ENCODE peak calls at places on chromosomes 4 and X, in ten cellular contexts. M is SK-N-SH, Z is H1, Y is PC-3, H is fibroblast of lung, A is MM.1S, U is IMR-90, O is HepG2, B is mammary epithelial cell, K is DND-41. Q is an unnamed sample.

GRCh38 chr4:159169414-159169813 is 66.5 kb downstream of the RAPGEF2 start:
- DNase-seq in Y (no peak), U (no peak), Z (no peak), O (no peak), H (no peak), B (no peak), K (no peak), A (no peak), M (no peak), Q (no peak)

GRCh38 chrX:47097018-47097417 is 18.8 kb downstream of the RGN start:
- DNase-seq in A (no peak), M (no peak), H (no peak), K (no peak), Z (no peak), Y (no peak), U (no peak), O (no peak), B (no peak), Q (no peak)

GRCh38 chrX:50073601-50074000 is 127.2 kb downstream of the AKAP4 start:
- DNase-seq in Y (no peak), H (no peak), M (no peak), B (no peak), U (no peak), O (no peak), A (no peak), K (no peak), Z (no peak), Q (no peak)

GRCh38 chr4:109301691-109302365 is 630 bp downstream of the COL25A1 start:
- DNase-seq in O (no peak), B (no peak), K (no peak), H (no peak), M (peak; percentile 26), Y (no peak), U (no peak), A (no peak), Z (no peak), Q (no peak)

GRCh38 chr4:138891610-138892009 is 124.0 kb upstream of the NOCT start:
- DNase-seq in O (no peak), M (peak; percentile 43), Y (no peak), A (no peak), B (no peak), Z (no peak), U (no peak), K (no peak), H (peak; percentile 32), Q (no peak)

GRCh38 chr4:2384245-2384644 is 34.2 kb downstream of the ZFYVE28 start:
- DNase-seq in O (no peak), U (no peak), Z (no peak), M (no peak), K (no peak), A (no peak), Y (no peak), H (no peak), B (no peak), Q (no peak)

GRCh38 chrX:70476934-70477733 is 32.5 kb downstream of the DLG3 start:
- DNase-seq in M (no peak), O (no peak), B (peak; percentile 31), K (no peak), U (peak; percentile 69), A (no peak), H (peak; percentile 75), Z (peak; percentile 36), Y (peak; percentile 79), Q (peak; percentile 83)

GRCh38 chr4:111991797-111992196 is 153.5 kb upstream of the FAM241A start:
- DNase-seq in H (peak; percentile 50), U (peak; percentile 53), B (peak; percentile 81), Y (peak; percentile 56), K (no peak), A (no peak), Z (no peak), O (no peak), M (no peak), Q (no peak)

DNA sequence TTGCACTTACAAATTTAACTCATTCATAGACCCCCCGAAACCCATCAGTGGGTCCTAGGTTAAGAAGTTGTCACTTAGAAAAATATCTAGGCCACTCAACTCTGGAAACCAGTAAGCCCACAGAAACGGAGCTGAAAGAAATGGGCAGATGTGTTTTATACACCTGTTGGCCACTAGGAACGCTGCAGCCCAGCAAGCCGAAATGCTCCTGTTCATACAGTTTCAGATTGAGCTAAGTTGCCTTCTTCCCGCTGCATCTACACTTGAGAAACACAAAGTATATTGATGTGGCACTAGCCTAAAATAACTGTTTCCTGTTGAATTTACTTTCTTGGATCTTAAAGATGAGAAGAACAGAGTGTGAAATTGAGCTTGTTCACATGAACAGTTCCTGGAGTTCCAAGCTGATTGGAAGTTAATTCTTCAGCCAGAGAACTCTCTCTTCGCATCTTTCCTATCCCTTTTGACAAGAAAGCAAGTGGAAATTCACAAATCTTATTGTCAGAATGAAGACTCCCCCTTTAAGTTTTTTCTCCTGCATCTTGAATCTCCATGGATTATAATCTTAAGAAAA is 174.1 kb downstream of the RBMX2 start:
- DNase-seq in H (peak; percentile 27), Z (peak; percentile 5), K (peak; percentile 34), O (peak; percentile 14), U (peak; percentile 33), Y (peak; percentile 56), M (peak; percentile 55), A (peak; percentile 54), B (peak; percentile 7), Q (peak; percentile 25)
- TF ChIP-seq CTCF in H (peak; percentile 80), Z (peak; percentile 73), K (peak; percentile 74), O (peak; percentile 69), U (peak; percentile 74), Y (peak; percentile 82), M (peak; percentile 87), A (peak; percentile 80), B (peak; percentile 88), Q (peak; percentile 67)

GRCh38 chr4:4860803-4861591 is 1.5 kb downstream of the MSX1 start:
- DNase-seq in U (peak; percentile 32), Y (no peak), H (no peak), B (no peak), Z (no peak), A (no peak), M (peak; percentile 62), K (no peak), O (peak; percentile 29), Q (no peak)

GRCh38 chr4:4862665-4863482 is 3.4 kb downstream of the MSX1 start:
- DNase-seq in Z (no peak), H (no peak), U (no peak), K (no peak), B (no peak), Y (no peak), O (no peak), M (peak; percentile 43), A (no peak), Q (no peak)

GRCh38 chr4:4860381-4860802 is 927 bp downstream of the MSX1 start:
- DNase-seq in Y (no peak), B (no peak), K (no peak), A (peak; percentile 30), O (peak; percentile 24), U (peak; percentile 35), Z (no peak), H (no peak), M (no peak), Q (no peak)

GRCh38 chr4:4859799-4860380 is 425 bp downstream of the MSX1 start:
- DNase-seq in H (no peak), O (no peak), A (peak; percentile 39), K (no peak), U (no peak), Z (no peak), B (no peak), M (peak; percentile 71), Y (no peak), Q (no peak)

DNA sequence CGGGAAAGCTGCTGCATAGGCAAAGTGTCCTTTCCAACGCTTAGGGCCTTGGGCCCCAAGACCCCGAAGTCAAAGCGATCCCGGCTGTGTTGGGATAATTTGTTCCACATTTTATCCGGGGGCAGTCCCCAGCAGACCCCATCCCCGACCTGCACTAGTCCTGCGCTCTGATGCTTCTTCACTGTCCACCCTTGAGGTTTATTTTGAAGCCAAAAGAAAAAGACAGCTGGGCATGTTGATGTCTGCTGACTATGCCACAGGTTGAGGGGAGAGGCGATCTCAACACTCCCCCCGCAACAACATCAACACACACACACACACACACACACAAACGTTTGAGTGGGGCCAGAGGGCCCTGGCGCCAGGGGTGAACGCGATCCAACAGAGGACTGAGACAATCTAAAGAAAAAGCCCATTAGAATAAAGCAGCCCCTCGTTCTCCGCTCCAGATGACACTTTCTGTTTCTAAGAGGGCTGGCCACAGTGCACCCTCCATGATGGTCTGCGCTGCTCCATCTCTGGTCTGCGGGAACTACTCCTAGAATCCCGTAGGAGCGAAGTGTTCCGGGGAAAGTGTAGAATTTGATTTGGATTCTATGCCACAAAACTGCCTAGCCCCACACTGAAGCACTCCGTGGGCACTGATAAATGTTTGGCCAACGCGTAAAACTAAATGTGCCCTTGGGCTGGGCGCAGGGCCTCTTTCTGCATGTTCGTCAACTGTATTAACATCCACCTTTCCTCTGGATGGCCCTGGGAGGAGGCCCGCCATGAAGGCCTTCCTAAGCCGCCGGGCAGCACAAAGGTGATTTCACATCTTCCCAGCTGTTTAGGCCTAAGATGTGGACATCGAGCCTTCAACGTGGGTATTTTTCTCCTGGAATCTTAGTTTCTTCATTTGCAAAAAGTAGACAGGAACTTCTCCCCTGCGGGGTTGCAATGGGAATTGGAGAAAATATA is 2.4 kb downstream of the MSX1 start:
- DNase-seq in U (no peak), B (no peak), A (no peak), M (no peak), Z (no peak), K (no peak), O (no peak), H (no peak), Y (no peak), Q (no peak)
- H3K4me3 ChIP-seq in U (peak overlapping the region; percentile 66), B (no peak overlapping the region), A (no peak overlapping the region), M (no peak overlapping the region), Z (no peak overlapping the region), K (no peak overlapping the region), O (peak overlapping the region; percentile 98), H (no peak overlapping the region), Y (no peak overlapping the region), Q (no peak overlapping the region)

GRCh38 chrX:151515233-151515632 is 48.2 kb upstream of the PASD1 start:
- DNase-seq in Z (no peak), Y (no peak), U (no peak), A (no peak), M (peak; percentile 2), H (no peak), B (no peak), K (no peak), O (no peak), Q (no peak)

GRCh38 chrX:151516538-151517187 is 46.8 kb upstream of the PASD1 start:
- DNase-seq in H (no peak), K (no peak), Z (no peak), B (no peak), O (no peak), M (no peak), A (no peak), Y (no peak), U (no peak), Q (no peak)

GRCh38 chrX:151510203-151510602 is 53.3 kb upstream of the PASD1 start:
- DNase-seq in U (no peak), K (no peak), Z (no peak), A (no peak), B (no peak), Y (no peak), H (no peak), O (no peak), M (no peak), Q (no peak)

GRCh38 chrX:151517421-151517820 is 46.1 kb upstream of the PASD1 start:
- DNase-seq in Y (no peak), K (no peak), A (no peak), Z (no peak), O (no peak), M (no peak), U (no peak), B (no peak), H (no peak), Q (no peak)

DNA sequence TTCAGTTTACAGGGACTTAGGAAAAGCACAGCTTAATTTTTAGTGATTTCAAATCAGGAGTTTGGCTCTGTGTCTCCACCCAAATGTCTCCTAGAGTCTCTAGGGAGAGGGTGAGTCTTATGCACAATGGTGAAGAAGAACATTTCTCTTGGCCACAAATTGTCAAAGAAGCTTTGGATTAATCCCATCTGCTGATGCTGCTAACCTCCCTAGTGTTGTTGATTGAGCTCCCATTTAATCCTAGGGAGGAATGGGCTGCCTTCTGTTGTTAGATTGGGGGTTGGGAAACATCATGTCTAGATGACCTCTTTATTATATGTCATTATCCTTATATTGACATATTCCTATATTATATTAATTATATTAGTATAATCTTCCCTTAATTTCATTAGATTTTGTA is 50.0 kb upstream of the PASD1 start:
- DNase-seq in B (no peak), H (no peak), Z (no peak), K (no peak), O (no peak), A (no peak), Y (no peak), U (no peak), M (no peak), Q (no peak)
- H3K9ac ChIP-seq in B (no peak overlapping the region), H (no peak overlapping the region), Z (no peak overlapping the region), K (no peak overlapping the region), O (no peak overlapping the region), A (no peak overlapping the region), Y (no peak overlapping the region), U (no peak overlapping the region), M (no peak overlapping the region), Q (no peak overlapping the region)

GRCh38 chr4:70269674-70270073 is 27.3 kb downstream of the CSN3 start:
- DNase-seq in U (no peak), A (peak; percentile 37), B (peak; percentile 0), Z (no peak), O (peak; percentile 10), Y (peak; percentile 50), K (no peak), H (no peak), M (peak; percentile 2), Q (no peak)
- TF ChIP-seq CTCF in U (no peak), A (peak; percentile 43), B (no peak), Z (peak; percentile 15), O (peak; percentile 39), Y (peak; percentile 60), K (peak; percentile 34), H (no peak), M (peak; percentile 35), Q (no peak)